ENCODE peak calls at places on chromosome 22, in seven cellular contexts. P is CD8-positive, alpha-beta T cell; J is astrocyte; R is pancreas; H is gastrocnemius medialis; I is endodermal cell; S is SJCRH30. A is an unnamed sample. For H3K4me1, the result is how much of the 10 kb centered on the place peaks cover.

GRCh38 chr22:22895776-22896445 is 8.3 kb downstream of the IGLL5 start:
- DNase-seq in J (no peak), S (no peak), R (no peak), I (no peak), H (no peak), P (no peak), A (no peak)

GRCh38 chr22:27435839-27436581 is 365.5 kb downstream of the MN1 start:
- DNase-seq in S (peak), P (no peak), I (peak), H (no peak), R (peak), J (peak), A (no peak)

GRCh38 chr22:49962012-49962750 is 1.6 kb downstream of the PIM3 start:
- DNase-seq in H (peak), R (peak), P (peak), S (peak), I (peak), J (peak), A (peak)

GRCh38 chr22:20013382-20013871 is 3.2 kb downstream of the ARVCF start:
- DNase-seq in S (peak), P (peak), H (peak), I (peak), J (peak), R (peak), A (no peak)

GRCh38 chr22:40400173-40400572 is 29.8 kb downstream of the SGSM3 start:
- DNase-seq in R (peak), P (peak), H (no peak), J (no peak), I (no peak), S (no peak), A (no peak)

GRCh38 chr22:24503137-24503850 is 8.2 kb downstream of the UPB1 start:
- DNase-seq in S (peak), H (no peak), R (no peak), I (peak), J (no peak), P (peak), A (no peak)

GRCh38 chr22:27642104-27642800 is 159.3 kb downstream of the MN1 start:
- DNase-seq in H (peak), P (no peak), J (no peak), I (no peak), S (peak), R (no peak), A (no peak)

GRCh38 chr22:40529817-40530216 is 106.7 kb downstream of the MRTFA start:
- DNase-seq in R (no peak), S (no peak), P (no peak), H (no peak), J (no peak), I (no peak), A (no peak)

GRCh38 chr22:23383491-23384450 is 196.3 kb downstream of the IGLL1 start:
- DNase-seq in P (no peak), R (no peak), I (peak), J (no peak), H (no peak), S (peak), A (no peak)

GRCh38 chr22:50253941-50254340 is 2.9 kb upstream of the HDAC10 start:
- DNase-seq in R (no peak), I (no peak), P (no peak), H (no peak), S (no peak), J (no peak), A (no peak)

DNA sequence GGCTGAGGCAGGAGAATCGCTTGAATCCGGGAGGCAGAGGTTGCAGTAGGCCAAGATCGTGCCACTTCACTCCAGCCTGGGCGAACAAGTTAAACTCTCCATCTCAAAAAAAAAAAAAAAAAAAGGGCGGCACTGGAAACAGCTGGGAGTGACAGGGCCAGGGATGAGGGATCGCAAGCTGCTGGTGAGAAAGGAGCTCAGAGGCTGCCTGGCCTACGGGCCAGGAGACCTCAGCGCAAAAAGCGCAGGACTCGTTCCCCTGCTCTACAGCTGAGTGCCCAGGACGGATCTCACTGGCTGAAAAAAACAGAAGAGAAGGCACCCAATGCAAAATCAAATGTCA is 680 bp upstream of the NUP50 start:
- DNase-seq in H (no peak), I (no peak), R (no peak), S (peak), P (no peak), J (peak), A (no peak)
- H3K4me1 ChIP-seq in H (under half), I (under half), R (under half), S (under half), P (under half), J (under half), A (under half)

DNA sequence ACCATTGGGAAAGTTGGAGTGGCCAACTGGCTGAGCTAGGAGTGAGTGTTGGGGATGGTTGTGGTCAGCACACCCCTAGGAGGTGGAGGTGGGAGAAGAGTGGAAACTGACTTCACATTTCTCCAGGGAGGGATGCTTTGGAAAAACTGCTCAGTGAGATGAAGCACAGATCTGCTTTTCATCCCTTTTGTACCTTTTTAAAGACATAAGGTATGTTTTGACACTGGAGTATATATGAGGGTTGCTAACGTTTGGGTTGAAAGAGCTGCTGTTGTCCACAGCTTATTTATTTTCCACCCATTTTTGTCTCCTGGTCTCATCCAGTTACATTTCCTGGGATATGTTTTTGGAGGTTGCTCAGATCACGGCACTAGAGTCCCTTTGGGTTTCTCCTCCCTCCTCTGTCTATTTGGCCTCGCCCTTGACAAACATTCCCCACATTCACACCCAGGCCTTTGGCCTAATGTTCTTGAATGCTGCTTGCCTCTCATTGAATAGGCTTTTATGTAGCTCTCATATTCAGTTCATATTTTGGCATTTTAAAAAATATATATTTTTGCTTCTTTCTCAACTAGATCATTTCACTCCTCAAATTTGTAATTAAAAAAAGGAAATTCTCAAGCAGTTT is 8.3 kb downstream of the SREBF2 start:
- DNase-seq in S (no peak), H (no peak), R (no peak), P (no peak), I (no peak), J (no peak), A (no peak)
- H3K4me1 ChIP-seq in S (under half), H (under half), R (under half), P (under half), I (under half), J (under half), A (under half)

GRCh38 chr22:41929158-41929896 is 2.7 kb upstream of the TNFRSF13C start:
- DNase-seq in J (no peak), H (no peak), R (no peak), I (peak), P (no peak), S (no peak), A (no peak)
- H3K4me1 ChIP-seq in J (under half), H (under half), R (under half), I (under half), P (under half), S (under half), A (under half)

DNA sequence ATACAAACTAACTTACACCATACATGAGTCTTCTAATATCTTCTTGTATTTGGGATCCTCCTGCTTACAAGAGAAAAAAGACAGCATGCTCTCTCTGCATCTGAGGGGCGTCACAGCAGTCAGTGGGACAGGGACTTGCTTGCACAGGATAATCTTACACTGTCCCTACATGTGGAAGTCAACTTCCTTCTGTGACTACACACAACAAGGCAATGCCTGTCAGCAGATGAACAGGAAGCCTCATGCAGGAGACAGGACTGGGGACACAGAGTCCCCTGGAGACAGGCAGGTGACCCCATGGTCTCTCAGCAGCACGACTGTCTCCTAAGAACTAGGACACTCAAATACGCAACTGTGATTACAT is 54.8 kb downstream of the PACSIN2 start:
- DNase-seq in H (peak), I (peak), R (no peak), P (no peak), J (no peak), S (peak), A (no peak)
- H3K4me1 ChIP-seq in H (under half), I (under half), R (half or more), P (under half), J (under half), S (under half), A (under half)

GRCh38 chr22:39316440-39317083 is 2.9 kb downstream of the RPL3 start:
- DNase-seq in P (peak), R (peak), S (peak), J (peak), I (peak), H (peak), A (peak)
- H3K4me1 ChIP-seq in P (under half), R (under half), S (under half), J (under half), I (under half), H (half or more), A (under half)

DNA sequence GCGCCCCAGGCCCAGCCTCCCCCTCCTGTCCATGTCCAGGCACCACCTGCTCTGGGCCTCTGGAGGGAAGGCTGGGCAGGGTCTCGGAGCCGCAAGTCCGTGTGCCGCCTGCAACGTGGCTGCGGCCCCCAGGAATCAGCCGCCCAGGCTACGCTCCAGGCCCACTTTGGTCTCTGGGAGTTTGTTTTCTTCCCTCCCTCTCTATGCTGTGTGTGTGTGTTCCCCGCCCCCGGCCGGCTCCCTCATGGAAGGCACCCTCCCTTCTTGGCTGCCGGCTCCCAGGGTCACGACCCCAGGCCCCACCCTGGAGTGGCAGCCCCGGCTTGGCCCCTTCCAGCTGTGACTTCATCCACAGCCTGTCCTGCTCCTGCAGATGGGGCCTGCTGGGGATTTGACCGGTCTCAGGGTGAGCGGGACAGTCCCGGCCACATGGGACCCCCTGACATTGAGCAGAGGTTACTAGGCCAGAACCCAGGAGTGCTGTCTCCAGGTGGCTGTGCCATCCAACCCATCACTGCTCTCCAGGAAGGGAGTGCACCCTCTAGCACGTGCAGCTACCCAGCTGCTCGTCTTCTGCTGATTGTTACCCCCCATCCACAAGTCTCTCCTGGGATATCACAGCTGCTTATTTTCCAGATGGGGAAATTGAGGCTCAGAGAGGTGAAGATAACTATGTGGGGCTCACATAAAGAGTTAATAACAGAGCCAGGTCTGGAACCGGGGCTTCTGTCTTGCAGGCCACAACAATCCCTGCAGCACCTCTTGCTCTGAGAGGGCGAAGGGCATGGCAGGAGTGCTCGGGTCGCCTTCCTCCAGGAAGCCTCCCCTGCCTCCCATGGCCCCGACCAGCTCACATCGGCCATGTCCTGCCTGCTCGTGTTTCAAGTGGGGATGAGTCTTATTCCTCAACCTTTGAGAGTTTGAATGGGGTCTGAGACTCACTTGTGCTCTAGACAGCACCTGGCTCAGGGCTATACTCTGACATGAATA is 2.8 kb upstream of the LIF start:
- DNase-seq in R (no peak), H (no peak), I (no peak), P (no peak), S (no peak), J (no peak), A (no peak)
- H3K4me1 ChIP-seq in R (under half), H (under half), I (under half), P (under half), S (under half), J (half or more), A (under half)

DNA sequence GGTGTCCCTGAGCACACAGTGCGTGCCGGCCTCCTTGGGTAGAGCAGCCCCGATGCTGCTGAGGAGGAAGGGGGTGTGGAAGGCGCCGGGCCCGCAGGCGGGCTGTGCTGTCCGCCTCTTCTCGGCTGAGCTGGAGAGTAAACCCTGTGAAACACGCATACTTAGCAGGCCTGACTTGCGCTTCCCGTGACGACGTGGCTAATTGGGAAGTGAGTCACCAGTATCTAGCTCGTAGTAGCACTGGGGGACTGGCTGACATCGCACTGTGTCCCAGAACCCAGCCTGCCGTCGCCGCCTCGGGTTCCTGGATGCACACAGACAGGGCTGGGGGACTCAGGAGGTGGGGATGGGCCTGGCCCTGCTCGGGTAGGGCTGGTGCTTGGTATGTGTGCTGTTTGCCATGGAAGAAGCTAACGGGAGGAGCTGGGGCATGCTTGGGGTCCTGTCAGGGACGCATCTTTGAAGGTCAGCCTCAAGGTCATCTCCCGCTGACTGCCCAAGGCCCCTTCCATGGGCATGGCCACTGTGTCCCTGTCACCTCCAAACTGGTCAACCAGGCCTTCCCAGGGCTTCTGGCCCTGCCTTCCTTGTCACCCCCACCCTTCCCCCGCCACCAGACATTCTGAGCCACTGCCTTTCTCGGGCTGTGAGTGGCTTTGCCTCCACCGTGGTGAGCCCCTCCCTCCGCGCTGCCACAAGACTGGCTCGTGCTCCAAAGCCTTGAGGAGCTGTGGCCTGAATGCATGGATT is 1327.0 kb downstream of the BRD1 start:
- DNase-seq in R (no peak), H (no peak), J (peak), I (peak), P (no peak), S (no peak), A (no peak)
- H3K4me1 ChIP-seq in R (under half), H (under half), J (under half), I (under half), P (under half), S (under half), A (under half)

DNA sequence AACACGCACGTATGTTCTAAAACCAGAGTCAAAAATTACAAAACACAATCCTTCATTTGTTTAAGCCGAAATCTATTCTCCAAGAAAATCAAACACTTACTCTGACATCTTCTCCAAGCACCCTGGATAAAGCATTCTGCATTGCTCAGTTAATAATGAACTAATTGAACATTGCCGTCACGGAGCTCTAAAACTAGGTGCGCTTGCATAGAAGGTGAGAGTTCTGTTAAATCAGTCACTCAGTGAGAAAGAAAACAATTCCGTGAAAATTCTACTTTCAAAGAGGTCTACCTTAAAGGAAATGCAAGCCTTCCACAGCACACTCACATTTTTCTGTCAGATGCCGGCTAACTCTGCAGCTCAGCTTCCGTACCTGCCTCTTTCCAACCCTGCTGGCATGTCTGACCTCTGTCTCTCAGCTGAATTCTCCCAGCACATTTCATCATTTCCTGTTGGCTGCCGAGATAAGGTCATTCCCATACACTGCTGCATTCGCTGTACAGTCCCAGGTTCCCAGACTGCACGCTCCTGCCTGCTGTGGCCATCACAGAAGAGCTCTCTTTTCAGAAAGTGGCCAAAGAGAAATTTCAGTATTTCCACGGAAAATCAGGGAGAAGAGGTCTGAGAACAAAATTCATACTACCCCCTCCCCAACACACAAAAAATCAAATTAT is 55.3 kb downstream of the PACSIN2 start:
- DNase-seq in S (peak), H (peak), P (no peak), J (peak), I (peak), R (no peak), A (no peak)
- H3K4me1 ChIP-seq in S (under half), H (under half), P (under half), J (under half), I (under half), R (half or more), A (under half)

DNA sequence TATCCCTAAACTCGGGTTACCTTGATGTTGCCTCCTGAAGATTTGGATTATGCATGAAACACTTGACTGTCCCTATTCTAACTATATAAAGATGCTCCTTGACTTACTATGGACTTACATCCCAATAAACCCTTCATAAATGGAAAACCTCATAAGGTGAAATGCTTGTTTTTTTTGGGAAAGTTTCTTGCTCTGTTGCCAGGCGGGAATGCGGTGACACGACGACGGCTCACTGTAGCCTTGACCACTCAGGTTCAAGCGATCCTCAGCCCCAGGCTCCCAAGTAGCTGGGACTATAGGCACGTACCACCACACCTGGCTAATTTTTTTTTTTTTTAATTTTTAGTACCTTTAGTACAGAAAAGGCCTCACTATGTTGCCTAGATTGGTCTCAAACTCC is 10.6 kb downstream of the MAPK1 start:
- DNase-seq in P (no peak), R (no peak), I (no peak), J (no peak), H (no peak), S (no peak), A (no peak)
- H3K4me1 ChIP-seq in P (under half), R (half or more), I (under half), J (under half), H (half or more), S (under half), A (under half)